ENCODE peak calls at places on chromosome X, in four cellular contexts. One of them, this sample, is unnamed.

GRCh38 chrX:26909728-26910127 is 553.4 kb downstream of the PPP4R3C start:
- DNase-seq in K562: no peak
- DNase-seq in HepG2: no peak
- DNase-seq in GM12878: no peak
- DNase-seq in this sample: no peak

GRCh38 chrX:151816914-151817313 is 82.4 kb downstream of the CNGA2 start:
- DNase-seq in HepG2: no peak
- DNase-seq in K562: no peak
- DNase-seq in GM12878: no peak
- DNase-seq in this sample: no peak

GRCh38 chrX:18793601-18794089 is 86.2 kb downstream of the PPEF1 start:
- DNase-seq in K562: peak
- DNase-seq in GM12878: no peak
- DNase-seq in HepG2: peak
- DNase-seq in this sample: peak

GRCh38 chrX:40418413-40419195 is 162.2 kb upstream of the ATP6AP2 start:
- DNase-seq in HepG2: no peak
- DNase-seq in K562: no peak
- DNase-seq in GM12878: no peak
- DNase-seq in this sample: no peak

GRCh38 chrX:16516473-16516872 is 133.5 kb upstream of the S100G start:
- DNase-seq in K562: no peak
- DNase-seq in GM12878: no peak
- DNase-seq in HepG2: no peak
- DNase-seq in this sample: no peak

GRCh38 chrX:136639506-136640176 is 8.3 kb upstream of the CD40LG start:
- DNase-seq in HepG2: no peak
- DNase-seq in GM12878: no peak
- DNase-seq in K562: no peak
- DNase-seq in this sample: no peak

GRCh38 chrX:130165703-130166502 is at the start of gene AIFM1:
- DNase-seq in K562: peak
- DNase-seq in HepG2: peak
- DNase-seq in GM12878: peak
- DNase-seq in this sample: peak

GRCh38 chrX:136159615-136160025 is 12.3 kb downstream of the FHL1 start:
- DNase-seq in GM12878: no peak
- DNase-seq in HepG2: no peak
- DNase-seq in K562: no peak
- DNase-seq in this sample: no peak

GRCh38 chrX:129622757-129623301 is 31.9 kb downstream of the APLN start:
- DNase-seq in K562: no peak
- DNase-seq in HepG2: no peak
- DNase-seq in GM12878: no peak
- DNase-seq in this sample: peak

GRCh38 chrX:135435139-135435922 is 13.6 kb downstream of the SMIM10L2A start:
- DNase-seq in K562: peak
- DNase-seq in HepG2: no peak
- DNase-seq in GM12878: no peak
- DNase-seq in this sample: no peak

GRCh38 chrX:38811515-38812239 is 10.4 kb downstream of the MID1IP1 start:
- DNase-seq in K562: no peak
- DNase-seq in GM12878: no peak
- DNase-seq in HepG2: no peak
- DNase-seq in this sample: no peak

GRCh38 chrX:1386338-1387127 is 5.4 kb downstream of the SLC25A6 start:
- DNase-seq in GM12878: no peak
- DNase-seq in K562: no peak
- DNase-seq in HepG2: no peak
- DNase-seq in this sample: peak

GRCh38 chrX:49247916-49248811 is 12.9 kb downstream of the CCDC22 start:
- DNase-seq in HepG2: no peak
- DNase-seq in GM12878: no peak
- DNase-seq in K562: no peak
- DNase-seq in this sample: no peak

GRCh38 chrX:44343412-44343942 is at the start of gene EFHC2:
- DNase-seq in GM12878: no peak
- DNase-seq in HepG2: no peak
- DNase-seq in K562: peak
- DNase-seq in this sample: peak
- TF ChIP-seq TCF7 in GM12878: no peak
- TF ChIP-seq TCF7 in HepG2: no peak
- TF ChIP-seq TCF7 in K562: no peak
- TF ChIP-seq TCF7 in this sample: no peak

GRCh38 chrX:93673056-93673868 is at the start of gene NAP1L3:
- DNase-seq in GM12878: no peak
- DNase-seq in K562: no peak
- DNase-seq in HepG2: peak
- DNase-seq in this sample: peak

GRCh38 chrX:93673869-93674271 is at the start of gene FAM133A:
- DNase-seq in HepG2: no peak
- DNase-seq in GM12878: no peak
- DNase-seq in K562: no peak
- DNase-seq in this sample: no peak
- TF ChIP-seq CTCF in HepG2: no peak
- TF ChIP-seq CTCF in GM12878: no peak
- TF ChIP-seq CTCF in K562: no peak
- TF ChIP-seq CTCF in this sample: no peak

GRCh38 chrX:102950908-102951866 is 14.1 kb downstream of the RAB40AL start:
- DNase-seq in GM12878: no peak
- DNase-seq in K562: peak
- DNase-seq in HepG2: peak
- DNase-seq in this sample: peak
- TF ChIP-seq TCF7 in GM12878: no peak
- TF ChIP-seq TCF7 in K562: no peak
- TF ChIP-seq TCF7 in HepG2: no peak
- TF ChIP-seq TCF7 in this sample: no peak

DNA sequence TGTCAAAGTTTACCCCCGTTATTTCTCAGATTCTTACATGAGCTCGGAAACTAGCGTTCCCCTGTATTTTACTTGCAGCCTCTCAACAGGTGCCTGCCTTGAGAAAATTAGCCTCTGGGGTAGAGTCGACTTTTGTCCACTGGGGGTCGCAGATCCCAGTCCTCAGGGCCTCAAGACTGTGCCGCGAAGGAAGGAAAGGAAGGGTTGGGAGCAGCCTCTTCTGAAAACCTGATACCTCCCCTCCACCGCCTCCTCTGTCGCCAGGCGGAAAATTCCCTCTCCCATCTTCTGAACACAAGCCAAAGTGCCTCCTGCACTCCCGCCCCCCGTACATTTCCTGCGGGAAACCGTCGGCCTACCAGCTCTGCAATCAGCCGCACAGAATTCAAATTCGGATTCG is 44.4 kb upstream of the TMSB15B start:
- DNase-seq in GM12878: no peak
- DNase-seq in HepG2: no peak
- DNase-seq in K562: peak
- DNase-seq in this sample: peak
- TF ChIP-seq CTCF in GM12878: peak
- TF ChIP-seq CTCF in HepG2: peak
- TF ChIP-seq CTCF in K562: peak
- TF ChIP-seq CTCF in this sample: peak

DNA sequence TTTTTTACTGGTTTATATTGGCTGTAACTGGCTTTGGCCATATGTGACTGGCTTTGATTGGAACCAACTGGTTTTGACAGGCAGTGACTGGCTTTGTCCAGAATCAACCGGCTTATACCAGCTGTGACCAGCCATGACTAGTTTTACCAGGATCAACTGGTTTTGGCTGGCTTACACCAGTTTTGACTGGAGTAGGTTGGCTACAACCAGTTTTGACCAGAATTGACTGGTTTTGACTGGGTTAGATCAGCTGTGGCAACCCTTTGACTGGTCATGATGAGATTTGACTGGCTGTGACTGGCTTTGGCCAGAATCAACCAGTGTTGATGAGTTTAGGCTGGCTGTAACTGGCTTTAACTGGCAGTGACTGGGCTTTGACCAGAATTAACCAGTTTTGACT is 169.2 kb upstream of the AMOT start:
- DNase-seq in K562: no peak
- DNase-seq in GM12878: no peak
- DNase-seq in HepG2: no peak
- DNase-seq in this sample: no peak
- TF ChIP-seq TCF7 in K562: no peak
- TF ChIP-seq TCF7 in GM12878: no peak
- TF ChIP-seq TCF7 in HepG2: no peak
- TF ChIP-seq TCF7 in this sample: no peak

DNA sequence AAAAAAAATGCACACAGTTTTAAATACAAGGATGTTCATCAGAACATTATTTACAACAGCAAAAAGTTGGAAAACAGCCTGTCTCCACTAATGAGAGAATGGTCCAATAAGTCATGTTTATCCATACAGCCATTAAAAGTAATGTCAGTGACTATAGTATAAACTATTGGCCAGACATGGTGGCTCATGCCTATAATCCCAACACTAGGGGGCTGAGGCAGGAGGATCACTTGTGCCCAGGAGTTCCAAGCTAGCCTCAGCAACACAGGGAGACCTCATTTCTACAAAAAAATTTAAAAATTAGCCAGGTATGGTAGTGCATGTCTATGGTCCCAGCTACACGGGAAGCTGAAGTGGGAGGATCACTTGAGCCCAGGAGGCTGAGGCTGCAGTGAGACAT is 48.1 kb upstream of the IL13RA1 start:
- DNase-seq in K562: no peak
- DNase-seq in GM12878: no peak
- DNase-seq in HepG2: no peak
- DNase-seq in this sample: no peak
- TF ChIP-seq CTCF in K562: no peak
- TF ChIP-seq CTCF in GM12878: no peak
- TF ChIP-seq CTCF in HepG2: no peak
- TF ChIP-seq CTCF in this sample: no peak

This sample was measured in WTC11.